ENCODE peak calls at places on chromosomes 2 and 18, in six cellular contexts. P is hippocampal formation; R is activated T-cell treated with anti-CD3 and anti-CD28 coated beads, Interleukin-2, amount 50 U/mL, for 72 hours; Q is lower lobe of right lung; K is HEK293T; G is NCI-H2081 treated with DMSO at 0.1 percent for 48 hours. T is an unnamed sample.

GRCh38 chr18:45780568-45780967 is 44.9 kb upstream of the SIGLEC15 start:
- DNase-seq in R (no peak), P (no peak), G (no peak), Q (no peak), K (no peak), T (no peak)

GRCh38 chr2:215624423-215624829 is 188.6 kb upstream of the FN1 start:
- DNase-seq in Q (peak; percentile 54), K (no peak), R (no peak), G (no peak), P (no peak), T (no peak)

GRCh38 chr2:133489641-133490411 is 78.4 kb downstream of the NCKAP5 start:
- DNase-seq in K (no peak), G (no peak), R (no peak), P (no peak), Q (no peak), T (no peak)

GRCh38 chr2:203444738-203445137 is 90.4 kb downstream of the RAPH1 start:
- DNase-seq in R (no peak), G (no peak), K (no peak), Q (no peak), P (no peak), T (peak; percentile 29)

GRCh38 chr2:101230541-101230993 is 22.1 kb upstream of the CNOT11 start:
- DNase-seq in R (no peak), K (no peak), Q (no peak), G (no peak), P (no peak), T (no peak)

GRCh38 chr18:9711361-9712129 is 3.4 kb downstream of the RAB31 start:
- DNase-seq in Q (peak; percentile 64), P (no peak), G (no peak), K (no peak), R (peak; percentile 42), T (no peak)

GRCh38 chr18:59988098-59988706 is 88.4 kb downstream of the PMAIP1 start:
- DNase-seq in R (peak; percentile 41), K (peak; percentile 17), P (peak; percentile 65), Q (no peak), G (no peak), T (peak; percentile 44)

GRCh38 chr2:201203916-201204654 is 21.1 kb downstream of the CASP10 start:
- DNase-seq in P (no peak), R (no peak), K (no peak), Q (no peak), G (no peak), T (no peak)

GRCh38 chr2:128778843-128779242 is 460.2 kb upstream of the HS6ST1 start:
- DNase-seq in K (no peak), Q (no peak), P (no peak), G (no peak), R (no peak), T (no peak)

GRCh38 chr2:88866756-88867155 is 175.3 kb downstream of the RPIA start:
- DNase-seq in K (no peak), P (no peak), G (no peak), Q (no peak), R (no peak), T (no peak)

T was measured in G401.